ENCODE peak calls at places on chromosomes 1 and 21, in five cellular contexts. K is activated CD8-positive, alpha-beta memory T cell treated with anti-CD3 and anti-CD28 coated beads for 24 hours; P is GM19239; J is naive thymus-derived CD4-positive, alpha-beta T cell; L is DMS53. H is an unnamed sample.

GRCh38 chr1:26787381-26787705 is 407 bp upstream of the PIGV start:
- DNase-seq in J (peak), K (no peak), L (peak), P (no peak), H (no peak)

GRCh38 chr1:221837886-221838285 is 96.0 kb upstream of the DUSP10 start:
- DNase-seq in J (no peak), P (peak), L (no peak), K (peak), H (peak)

GRCh38 chr1:8625981-8626898 is 191.2 kb downstream of the RERE start:
- DNase-seq in P (no peak), K (no peak), L (no peak), J (no peak), H (no peak)

GRCh38 chr1:161531986-161532875 is 7.9 kb downstream of the HSPA6 start:
- DNase-seq in P (no peak), J (no peak), K (no peak), L (no peak), H (no peak)

GRCh38 chr1:184492543-184492942 is 105.7 kb downstream of the C1orf21 start:
- DNase-seq in L (no peak), P (no peak), K (no peak), J (no peak), H (no peak)

GRCh38 chr1:232110281-232111090 is 483.9 kb downstream of the DISC1 start:
- DNase-seq in K (no peak), J (no peak), P (no peak), L (no peak), H (no peak)

GRCh38 chr1:13759072-13759471 is 59.1 kb downstream of the PRDM2 start:
- DNase-seq in L (peak), P (no peak), K (no peak), J (no peak), H (no peak)

GRCh38 chr1:247175458-247175857 is 3.6 kb upstream of the ZNF124 start:
- DNase-seq in J (no peak), P (no peak), K (no peak), L (no peak), H (no peak)

GRCh38 chr1:153790282-153790995 is 15.2 kb downstream of the SLC27A3 start:
- DNase-seq in P (no peak), L (peak), K (no peak), J (no peak), H (no peak)

GRCh38 chr1:214418380-214418779 is 133.0 kb downstream of the PTPN14 start:
- DNase-seq in L (no peak), P (no peak), J (no peak), K (no peak), H (no peak)

GRCh38 chr1:47705517-47706130 is 267.8 kb downstream of the FOXD2 start:
- DNase-seq in K (no peak), L (no peak), J (no peak), P (no peak), H (no peak)

GRCh38 chr1:61640531-61641125 is 84.3 kb downstream of the TM2D1 start:
- DNase-seq in J (no peak), L (no peak), P (no peak), K (no peak), H (peak)

GRCh38 chr1:56135069-56135863 is 444.1 kb downstream of the PLPP3 start:
- DNase-seq in J (no peak), L (no peak), P (no peak), K (no peak), H (no peak)

GRCh38 chr1:181936768-181937581 is 124.5 kb downstream of the ZNF648 start:
- DNase-seq in P (peak), J (peak), K (peak), L (peak), H (peak)

GRCh38 chr1:151915066-151915686 is 5.9 kb upstream of the THEM4 start:
- DNase-seq in P (no peak), K (no peak), J (no peak), L (no peak), H (no peak)

GRCh38 chr21:41426656-41427311 is 745 bp downstream of the MX1 start:
- DNase-seq in J (no peak), K (peak), L (no peak), P (no peak), H (peak)

GRCh38 chr1:67766117-67766978 is 66.9 kb downstream of the GNG12 start:
- DNase-seq in P (no peak), L (peak), K (peak), J (peak), H (peak)

GRCh38 chr21:15409031-15409430 is 320.8 kb upstream of the USP25 start:
- DNase-seq in P (no peak), J (no peak), K (no peak), L (no peak), H (no peak)

GRCh38 chr1:22141948-22142314 is 966 bp downstream of the WNT4 start:
- DNase-seq in P (no peak), J (no peak), K (peak), L (peak), H (no peak)

GRCh38 chr1:46735708-46736324 is 16.9 kb upstream of the EFCAB14 start:
- DNase-seq in L (peak), J (no peak), K (no peak), P (peak), H (peak)

GRCh38 chr1:94807742-94808491 is 12.2 kb upstream of the SLC44A3 start:
- DNase-seq in P (no peak), K (no peak), J (no peak), L (no peak), H (no peak)

GRCh38 chr1:152855661-152856060 is 4.1 kb upstream of the LCE7A start:
- DNase-seq in J (no peak), L (no peak), K (no peak), P (no peak), H (no peak)

GRCh38 chr21:43321111-43321510 is 105.8 kb downstream of the SIK1 start:
- DNase-seq in J (no peak), K (no peak), L (no peak), P (no peak), H (no peak)

GRCh38 chr1:68164970-68165369 is 67.4 kb downstream of the WLS start:
- DNase-seq in J (no peak), P (no peak), L (no peak), K (no peak), H (no peak)

GRCh38 chr1:229509576-229509975 is 1.4 kb upstream of the NUP133 start:
- DNase-seq in L (peak), K (no peak), P (no peak), J (no peak), H (no peak)

GRCh38 chr1:78095618-78096416 is 50.1 kb downstream of the GIPC2 start:
- DNase-seq in P (no peak), K (no peak), J (no peak), L (no peak), H (no peak)

GRCh38 chr1:155287987-155288543 is 10.8 kb downstream of the HCN3 start:
- DNase-seq in J (no peak), L (no peak), P (no peak), K (no peak), H (no peak)

GRCh38 chr1:244104309-244105060 is 53.4 kb downstream of the ZBTB18 start:
- DNase-seq in J (no peak), P (no peak), K (no peak), L (peak), H (no peak)

GRCh38 chr1:176903474-176903873 is 261.0 kb downstream of the ASTN1 start:
- DNase-seq in J (no peak), K (no peak), P (no peak), L (no peak), H (no peak)

GRCh38 chr1:204569478-204569877 is 53.3 kb downstream of the MDM4 start:
- DNase-seq in J (no peak), P (no peak), L (no peak), K (no peak), H (no peak)

GRCh38 chr1:94119796-94120590 is 955 bp downstream of the ABCA4 start:
- DNase-seq in P (no peak), J (no peak), L (no peak), K (no peak), H (no peak)

GRCh38 chr1:228314658-228315483 is 91.8 kb downstream of the TRIM11 start:
- DNase-seq in L (no peak), K (no peak), J (no peak), P (no peak), H (no peak)

GRCh38 chr1:69451196-69451595 is 116.5 kb upstream of the LRRC7 start:
- DNase-seq in P (no peak), L (no peak), K (no peak), J (no peak), H (no peak)

GRCh38 chr1:2306151-2306978 is 78.2 kb downstream of the SKI start:
- DNase-seq in J (no peak), L (no peak), K (no peak), P (no peak), H (no peak)

GRCh38 chr1:174966000-174966572 is 33.7 kb upstream of the CACYBP start:
- DNase-seq in P (no peak), J (no peak), K (no peak), L (peak), H (no peak)

GRCh38 chr21:16211339-16212303 is 481.8 kb downstream of the USP25 start:
- DNase-seq in P (no peak), L (no peak), K (no peak), J (no peak), H (no peak)

GRCh38 chr1:84412316-84412942 is 14.1 kb downstream of the DNASE2B start:
- DNase-seq in L (no peak), P (no peak), J (no peak), K (no peak), H (no peak)